ENCODE peak calls at places on chromosomes 11 and 22, in five cellular contexts. F is mesenchymal stem cell, L is trophoblast cell, G is H9, V is H1. P is an unnamed sample.

GRCh38 chr11:58757449-58757848 is 25.7 kb upstream of the GLYAT start:
- DNase-seq in L (no peak), V (no peak), F (no peak), G (no peak), P (no peak)

GRCh38 chr11:106389096-106389495 is 311.6 kb downstream of the AASDHPPT start:
- DNase-seq in F (peak; percentile 67), G (no peak), V (no peak), L (peak; percentile 71), P (no peak)

GRCh38 chr11:10288881-10289764 is 4.9 kb downstream of the SBF2 start:
- DNase-seq in L (no peak), F (no peak), G (no peak), V (no peak), P (no peak)

GRCh38 chr11:134290646-134291045 is 14.5 kb downstream of the GLB1L3 start:
- DNase-seq in F (no peak), G (no peak), V (no peak), L (no peak), P (no peak)

GRCh38 chr11:45468265-45468856 is 182.2 kb upstream of the SYT13 start:
- DNase-seq in V (no peak), F (peak; percentile 68), G (peak; percentile 46), L (no peak), P (no peak)

GRCh38 chr11:36218283-36218921 is 70.8 kb downstream of the COMMD9 start:
- DNase-seq in G (no peak), V (no peak), L (no peak), F (no peak), P (no peak)

GRCh38 chr11:68142028-68142412 is 20.8 kb upstream of the CHKA start:
- DNase-seq in L (no peak), F (no peak), V (no peak), G (no peak), P (no peak)

GRCh38 chr11:124070906-124071621 is 29.9 kb upstream of the OR10G7 start:
- DNase-seq in L (peak; percentile 50), G (peak; percentile 76), F (peak; percentile 80), V (peak; percentile 74), P (peak; percentile 75)

GRCh38 chr11:43746670-43747069 is 66.1 kb downstream of the HSD17B12 start:
- DNase-seq in V (no peak), G (no peak), F (no peak), L (peak; percentile 4), P (no peak)

GRCh38 chr22:22556995-22557925 is 1.8 kb downstream of the PRAME start:
- DNase-seq in L (no peak), G (no peak), V (no peak), F (no peak), P (no peak)

GRCh38 chr11:22674470-22675426 is 8.3 kb downstream of the GAS2 start:
- DNase-seq in L (no peak), F (no peak), G (no peak), V (no peak), P (no peak)

GRCh38 chr22:50118557-50119168 is 28.9 kb downstream of the MOV10L1 start:
- DNase-seq in G (no peak), F (peak; percentile 99), L (no peak), V (no peak), P (no peak)

GRCh38 chr11:61429346-61429690 is 457 bp downstream of the CPSF7 start:
- DNase-seq in L (peak; percentile 85), F (peak; percentile 82), V (peak; percentile 2), G (peak; percentile 78), P (peak; percentile 73)

GRCh38 chr11:58771458-58771855 is 39.7 kb upstream of the GLYAT start:
- DNase-seq in L (no peak), V (no peak), F (no peak), G (no peak), P (no peak)

GRCh38 chr22:35624547-35624946 is 7.4 kb upstream of the MB start:
- DNase-seq in F (no peak), V (no peak), L (no peak), G (no peak), P (no peak)

GRCh38 chr11:112270551-112271180 is 10.0 kb upstream of the PLET1 start:
- DNase-seq in V (no peak), F (no peak), L (peak; percentile 86), G (peak; percentile 55), P (no peak)

GRCh38 chr11:86592047-86592564 is 80.3 kb downstream of the ME3 start:
- DNase-seq in F (peak; percentile 88), V (no peak), G (no peak), L (peak; percentile 18), P (no peak)

GRCh38 chr11:45872513-45873356 is 12.7 kb upstream of the MAPK8IP1 start:
- DNase-seq in G (peak; percentile 93), F (peak; percentile 98), L (peak; percentile 73), V (peak; percentile 73), P (peak; percentile 72)

GRCh38 chr22:44369241-44369652 is 56.5 kb upstream of the SHISAL1 start:
- DNase-seq in L (no peak), F (no peak), V (peak; percentile 31), G (peak; percentile 79), P (no peak)

GRCh38 chr11:118634435-118635236 is 27.2 kb downstream of the PHLDB1 start:
- DNase-seq in L (peak; percentile 51), G (peak; percentile 95), F (peak; percentile 33), V (peak; percentile 80), P (no peak)

GRCh38 chr11:102438311-102439062 is 14.1 kb downstream of the TMEM123 start:
- DNase-seq in V (no peak), F (no peak), L (no peak), G (no peak), P (no peak)

GRCh38 chr11:74559110-74559933 is 33.1 kb upstream of the POLD3 start:
- DNase-seq in G (no peak), V (no peak), F (no peak), L (no peak), P (no peak)

GRCh38 chr11:96635655-96636054 is 245.8 kb downstream of the JRKL start:
- DNase-seq in F (no peak), L (no peak), G (no peak), V (no peak), P (no peak)

GRCh38 chr22:41831383-41831782 is 1.5 kb upstream of the SREBF2 start:
- DNase-seq in G (no peak), V (no peak), F (peak; percentile 37), L (peak; percentile 99), P (no peak)

GRCh38 chr11:13140873-13141655 is 131.9 kb downstream of the RASSF10 start:
- DNase-seq in V (no peak), L (no peak), F (peak; percentile 22), G (no peak), P (no peak)
- H3K9ac ChIP-seq in V (no peak overlapping the region), L (no peak overlapping the region), F (no peak overlapping the region), G (no peak overlapping the region), P (no peak overlapping the region)

GRCh38 chr11:48080301-48080861 is 100.0 kb downstream of the PTPRJ start:
- DNase-seq in L (no peak), G (no peak), F (no peak), V (no peak), P (no peak)
- H2BK12ac ChIP-seq in L (no peak overlapping the region), G (no peak overlapping the region), F (no peak overlapping the region), V (no peak overlapping the region), P (no peak overlapping the region)

GRCh38 chr11:120398184-120398583 is 62.0 kb downstream of the ARHGEF12 start:
- DNase-seq in G (no peak), F (no peak), L (no peak), V (no peak), P (no peak)

GRCh38 chr11:120399312-120399711 is 63.1 kb downstream of the ARHGEF12 start:
- DNase-seq in V (no peak), G (no peak), L (no peak), F (no peak), P (no peak)

GRCh38 chr11:120401506-120401905 is 65.3 kb downstream of the ARHGEF12 start:
- DNase-seq in F (peak; percentile 36), V (no peak), L (no peak), G (no peak), P (no peak)

GRCh38 chr11:120403966-120404365 is 67.8 kb downstream of the ARHGEF12 start:
- DNase-seq in V (no peak), L (no peak), G (no peak), F (no peak), P (no peak)

GRCh38 chr11:120400564-120401364 is 64.6 kb downstream of the ARHGEF12 start:
- DNase-seq in L (peak; percentile 2), F (peak; percentile 98), G (no peak), V (no peak), P (no peak)
- H3K9ac ChIP-seq in L (no peak overlapping the region), F (peak overlapping the region; percentile 85), G (no peak overlapping the region), V (no peak overlapping the region), P (no peak overlapping the region)

DNA sequence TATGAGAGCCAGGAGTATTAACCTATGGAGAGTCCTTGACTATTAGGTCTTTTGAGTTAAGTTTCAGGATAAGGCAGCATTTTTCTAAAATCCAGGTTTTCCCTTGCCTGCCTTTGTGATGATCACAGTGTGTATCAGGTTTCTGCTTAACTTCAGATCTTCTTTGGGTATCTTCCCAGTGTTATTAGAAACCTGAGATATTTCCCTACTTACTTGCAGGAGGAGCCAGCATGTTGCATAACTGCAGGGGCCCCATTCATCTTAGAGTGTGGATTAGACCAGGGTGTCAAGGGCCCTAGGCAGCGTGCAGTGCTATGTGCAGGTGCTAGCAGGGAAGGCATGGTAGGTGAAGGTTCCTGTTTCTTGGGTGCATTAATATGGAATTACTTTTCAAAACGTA is 69.5 kb downstream of the ZNRF3 start:
- DNase-seq in L (peak; percentile 82), G (no peak), V (no peak), F (no peak), P (no peak)
- H2BK12ac ChIP-seq in L (no peak overlapping the region), G (no peak overlapping the region), V (no peak overlapping the region), F (no peak overlapping the region), P (no peak overlapping the region)

GRCh38 chr22:38109391-38110000 is 988 bp downstream of the BAIAP2L2 start:
- DNase-seq in F (no peak), V (no peak), L (no peak), G (no peak), P (no peak)

GRCh38 chr22:38110863-38111852 is 674 bp upstream of the BAIAP2L2 start:
- DNase-seq in L (no peak), V (no peak), F (no peak), G (peak; percentile 68), P (no peak)

GRCh38 chr22:38111941-38112355 is 1.5 kb upstream of the BAIAP2L2 start:
- DNase-seq in F (no peak), V (no peak), L (no peak), G (no peak), P (no peak)

GRCh38 chr22:38108561-38109319 is 1.7 kb downstream of the BAIAP2L2 start:
- DNase-seq in G (no peak), V (no peak), L (no peak), F (no peak), P (no peak)

DNA sequence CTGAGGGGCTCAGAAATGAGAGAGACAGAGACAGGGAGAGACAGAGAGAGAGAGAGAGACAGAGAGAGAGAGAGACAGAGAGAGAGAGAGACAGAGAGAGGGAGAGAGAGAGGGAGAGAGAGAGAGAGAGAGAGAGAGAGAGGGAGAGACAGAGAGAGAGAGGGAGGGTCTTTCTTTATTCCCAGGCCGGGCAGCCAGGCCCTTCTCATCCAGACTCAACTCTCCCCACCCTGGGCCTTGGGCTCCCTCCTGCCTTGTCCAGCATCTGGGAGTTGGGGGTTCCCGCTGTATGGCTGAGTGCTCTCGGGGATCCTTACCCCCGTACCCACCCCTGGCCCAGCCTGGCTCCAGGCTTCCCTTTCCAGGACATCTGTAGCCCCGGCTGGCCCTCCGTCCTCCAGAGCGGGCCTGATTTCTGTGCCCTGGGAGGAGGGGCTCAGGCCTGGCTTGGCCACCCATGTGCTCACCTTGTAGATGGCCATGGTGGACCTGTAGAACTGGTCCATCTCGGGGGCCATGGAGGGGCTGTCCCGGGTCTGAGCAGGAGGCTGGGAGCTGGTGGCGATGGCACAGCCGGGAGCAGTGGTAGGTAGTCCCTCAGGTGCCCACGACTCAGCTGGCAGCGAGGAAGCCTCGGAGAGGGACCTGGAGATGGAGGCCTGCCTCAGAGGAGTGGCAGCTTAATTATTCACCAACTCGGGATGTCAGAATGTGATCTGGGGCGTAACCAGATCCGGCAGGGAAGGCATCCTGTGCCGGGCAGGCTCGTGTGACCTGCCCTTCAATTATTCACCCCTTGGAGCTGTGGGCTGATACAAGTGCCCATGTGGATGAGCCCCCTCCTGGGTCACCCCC is at the start of gene BAIAP2L2:
- DNase-seq in G (peak; percentile 40), L (no peak), F (no peak), V (no peak), P (no peak)
- H3K9ac ChIP-seq in G (no peak within 1 kb of the TSS), L (no peak within 1 kb of the TSS), F (peak within 1 kb of the TSS; percentile 44), V (no peak within 1 kb of the TSS), P (no peak within 1 kb of the TSS)

P was measured in neuronal stem cell.